ENCODE peak calls at places on chromosomes 6 and 20, in six cellular contexts. W, B, P, K, T and U are unnamed samples.

GRCh38 chr6:137370871-137371633 is 123.1 kb downstream of the OLIG3 start:
- DNase-seq in W (no peak), B (peak; percentile 42), P (no peak), K (no peak), T (no peak), U (no peak)

GRCh38 chr6:33696538-33697518 is 14.7 kb downstream of the UQCC2 start:
- DNase-seq in W (no peak), B (no peak), P (no peak), K (peak; percentile 85), T (peak; percentile 52), U (peak; percentile 82)

GRCh38 chr6:129523814-129524213 is 186.2 kb downstream of the ARHGAP18 start:
- DNase-seq in W (peak; percentile 18), B (no peak), P (no peak), K (no peak), T (no peak), U (no peak)

GRCh38 chr6:3549314-3549940 is 92.6 kb upstream of the SLC22A23 start:
- DNase-seq in W (no peak), B (no peak), P (no peak), K (no peak), T (no peak), U (no peak)

GRCh38 chr20:63350597-63351379 is 10.4 kb downstream of the CHRNA4 start:
- DNase-seq in W (no peak), B (no peak), P (no peak), K (no peak), T (no peak), U (no peak)

GRCh38 chr6:41247288-41247865 is 19.2 kb downstream of the TREML4 start:
- DNase-seq in W (no peak), B (no peak), P (no peak), K (no peak), T (no peak), U (no peak)

GRCh38 chr6:123393333-123393732 is 243.4 kb downstream of the TRDN start:
- DNase-seq in W (peak; percentile 12), B (peak; percentile 55), P (no peak), K (peak; percentile 39), T (no peak), U (peak; percentile 49)

GRCh38 chr20:57080796-57081195 is 185.6 kb downstream of the BMP7 start:
- DNase-seq in W (no peak), B (no peak), P (no peak), K (no peak), T (no peak), U (peak; percentile 45)

GRCh38 chr6:92577077-92577719 is 842.2 kb downstream of the EPHA7 start:
- DNase-seq in W (no peak), B (no peak), P (no peak), K (no peak), T (no peak), U (peak; percentile 71)

GRCh38 chr20:53216478-53216855 is 244.3 kb downstream of the TSHZ2 start:
- DNase-seq in W (no peak), B (no peak), P (no peak), K (no peak), T (no peak), U (no peak)

GRCh38 chr6:122289721-122290501 is 109.5 kb upstream of the HSF2 start:
- DNase-seq in W (peak; percentile 32), B (no peak), P (no peak), K (peak; percentile 52), T (no peak), U (peak; percentile 46)

GRCh38 chr6:157514659-157515496 is 133.9 kb downstream of the ZDHHC14 start:
- DNase-seq in W (peak; percentile 35), B (no peak), P (no peak), K (peak; percentile 30), T (no peak), U (peak; percentile 51)

GRCh38 chr20:44342240-44342639 is 5.4 kb downstream of the R3HDML start:
- DNase-seq in W (no peak), B (no peak), P (no peak), K (peak; percentile 12), T (no peak), U (no peak)

GRCh38 chr6:74277749-74278148 is 581.7 kb downstream of the CD109 start:
- DNase-seq in W (peak; percentile 19), B (no peak), P (no peak), K (no peak), T (no peak), U (peak; percentile 10)

GRCh38 chr6:156102129-156102528 is 646.5 kb upstream of the NOX3 start:
- DNase-seq in W (no peak), B (no peak), P (no peak), K (peak; percentile 17), T (no peak), U (no peak)
- TF ChIP-seq CTCF in W (no peak), B (no peak), P (no peak), K (peak; percentile 38), T (no peak), U (peak; percentile 35)

GRCh38 chr6:29791162-29791561 is 36.5 kb upstream of the HLA-G start:
- DNase-seq in W (no peak), B (no peak), P (no peak), K (peak; percentile 11), T (no peak), U (peak; percentile 1)

GRCh38 chr6:29793796-29794195 is 33.8 kb upstream of the HLA-G start:
- DNase-seq in W (no peak), B (no peak), P (no peak), K (no peak), T (no peak), U (no peak)

GRCh38 chr6:29791786-29792122 is 35.9 kb upstream of the HLA-G start:
- DNase-seq in W (no peak), B (no peak), P (no peak), K (no peak), T (no peak), U (no peak)

GRCh38 chr6:29792123-29793035 is 35.2 kb upstream of the HLA-G start:
- DNase-seq in W (peak; percentile 59), B (peak; percentile 46), P (peak; percentile 7), K (peak; percentile 6), T (peak; percentile 41), U (no peak)

DNA sequence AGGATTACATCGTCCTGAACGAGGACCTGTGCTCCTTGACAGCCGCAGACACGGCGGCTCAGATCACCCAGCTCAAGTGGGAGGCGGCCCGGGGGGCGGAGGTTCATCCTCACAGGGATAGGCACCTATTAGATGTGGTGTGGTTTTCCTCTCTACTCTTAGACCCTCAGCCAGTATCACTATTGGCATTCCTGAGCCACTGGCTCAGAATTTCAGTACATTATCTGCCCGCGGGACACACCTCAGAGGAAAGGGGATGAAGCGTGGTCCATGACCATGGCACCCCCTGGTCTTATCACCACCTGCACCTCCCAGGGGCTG is 34.6 kb upstream of the HLA-G start:
- DNase-seq in W (no peak), B (no peak), P (no peak), K (no peak), T (no peak), U (no peak)
- H3K4me3 ChIP-seq in W (peak overlapping the region; percentile 63), B (peak overlapping the region; percentile 72), P (peak overlapping the region; percentile 78), K (peak overlapping the region; percentile 46), T (peak overlapping the region; percentile 57), U (no peak overlapping the region)

GRCh38 chr6:70396163-70396562 is 17.1 kb upstream of the FAM135A start:
- DNase-seq in W (no peak), B (no peak), P (no peak), K (no peak), T (no peak), U (no peak)
- TF ChIP-seq CTCF in W (no peak), B (no peak), P (no peak), K (no peak), T (no peak), U (no peak)

DNA sequence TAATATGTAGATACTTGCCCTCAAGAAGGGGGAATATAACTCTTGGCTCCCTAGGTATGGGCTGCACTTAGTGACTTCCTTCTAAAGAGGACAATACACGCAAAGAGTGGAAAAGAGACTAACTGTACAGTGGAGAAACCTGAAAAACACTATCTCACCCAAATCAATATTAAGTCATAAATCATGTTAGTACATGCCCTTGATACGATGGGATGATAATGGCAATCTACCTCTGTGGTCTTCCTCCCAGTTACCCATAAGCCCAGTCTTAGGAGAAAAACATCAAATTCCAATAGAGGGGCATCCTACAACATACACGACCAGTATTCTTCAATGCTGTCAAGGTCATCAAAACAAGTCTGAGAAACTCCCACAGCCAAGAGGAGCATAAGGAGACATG is 1.3 kb downstream of the TRIM26 start:
- DNase-seq in W (no peak), B (no peak), P (no peak), K (no peak), T (no peak), U (no peak)
- H3K4me3 ChIP-seq in W (peak overlapping the region; percentile 48), B (peak overlapping the region; percentile 92), P (peak overlapping the region; percentile 77), K (peak overlapping the region; percentile 94), T (peak overlapping the region; percentile 67), U (peak overlapping the region; percentile 87)

GRCh38 chr20:35606127-35606526 is 9.5 kb upstream of the SPAG4 start:
- DNase-seq in W (no peak), B (no peak), P (no peak), K (no peak), T (no peak), U (no peak)

GRCh38 chr20:35602851-35603495 is 12.7 kb upstream of the SPAG4 start:
- DNase-seq in W (no peak), B (no peak), P (no peak), K (no peak), T (no peak), U (no peak)

GRCh38 chr20:35603695-35604443 is 11.8 kb upstream of the SPAG4 start:
- DNase-seq in W (no peak), B (no peak), P (no peak), K (no peak), T (no peak), U (no peak)

GRCh38 chr20:35601990-35602389 is 13.6 kb upstream of the SPAG4 start:
- DNase-seq in W (no peak), B (no peak), P (no peak), K (no peak), T (no peak), U (no peak)

GRCh38 chr20:35604444-35604750 is 11.2 kb upstream of the SPAG4 start:
- DNase-seq in W (no peak), B (no peak), P (no peak), K (no peak), T (no peak), U (no peak)
- TF ChIP-seq CTCF in W (peak; percentile 28), B (peak; percentile 21), P (no peak), K (peak; percentile 19), T (no peak), U (peak; percentile 50)

GRCh38 chr20:14337400-14338171 is at the start of gene FLRT3:
- DNase-seq in W (peak; percentile 96), B (peak; percentile 89), P (peak; percentile 16), K (peak; percentile 97), T (peak; percentile 74), U (peak; percentile 97)
- H3K4me3 ChIP-seq in W (peak within 1 kb of the TSS; percentile 50), B (peak within 1 kb of the TSS; percentile 38), P (peak within 1 kb of the TSS; percentile 65), K (peak within 1 kb of the TSS; percentile 75), T (peak within 1 kb of the TSS; percentile 28), U (peak within 1 kb of the TSS; percentile 38)

GRCh38 chr6:107083047-107083768 is 32.1 kb downstream of the BEND3 start:
- DNase-seq in W (no peak), B (no peak), P (no peak), K (no peak), T (no peak), U (no peak)

GRCh38 chr6:107082045-107082444 is 33.3 kb downstream of the BEND3 start:
- DNase-seq in W (no peak), B (no peak), P (no peak), K (no peak), T (no peak), U (no peak)

GRCh38 chr6:107077710-107078109 is 37.6 kb downstream of the BEND3 start:
- DNase-seq in W (no peak), B (no peak), P (no peak), K (no peak), T (no peak), U (no peak)

GRCh38 chr6:107079429-107079828 is 35.9 kb downstream of the BEND3 start:
- DNase-seq in W (no peak), B (no peak), P (no peak), K (no peak), T (no peak), U (no peak)

GRCh38 chr6:107080036-107080435 is 35.3 kb downstream of the BEND3 start:
- DNase-seq in W (no peak), B (no peak), P (no peak), K (no peak), T (no peak), U (no peak)
- TF ChIP-seq CTCF in W (peak; percentile 18), B (peak; percentile 16), P (no peak), K (peak; percentile 38), T (no peak), U (peak; percentile 31)